ENCODE peak calls at places on chromosomes 6 and 20, in ten cellular contexts. One of them, this sample, is unnamed.

GRCh38 chr20:56460459-56460858 is 8.0 kb upstream of the RTF2 start:
- DNase-seq in heart right ventricle: no peak
- DNase-seq in caudate nucleus: no peak
- DNase-seq in sigmoid colon: no peak
- DNase-seq in effector CD4-positive, alpha-beta T cell: peak; percentile 31
- DNase-seq in NCI-H524: no peak
- DNase-seq in aorta: no peak
- DNase-seq in mucosa of gallbladder: no peak
- DNase-seq in thyroid gland: no peak
- DNase-seq in H54: no peak
- DNase-seq in this sample: no peak

GRCh38 chr6:137237413-137238170 is 18.4 kb upstream of the IFNGR1 start:
- DNase-seq in thyroid gland: peak; percentile 21
- DNase-seq in aorta: no peak
- DNase-seq in mucosa of gallbladder: no peak
- DNase-seq in sigmoid colon: no peak
- DNase-seq in NCI-H524: no peak
- DNase-seq in effector CD4-positive, alpha-beta T cell: no peak
- DNase-seq in heart right ventricle: no peak
- DNase-seq in H54: no peak
- DNase-seq in caudate nucleus: no peak
- DNase-seq in this sample: no peak

GRCh38 chr6:154169193-154169847 is 130.3 kb downstream of the OPRM1 start:
- DNase-seq in effector CD4-positive, alpha-beta T cell: no peak
- DNase-seq in heart right ventricle: no peak
- DNase-seq in NCI-H524: no peak
- DNase-seq in thyroid gland: no peak
- DNase-seq in caudate nucleus: no peak
- DNase-seq in aorta: no peak
- DNase-seq in mucosa of gallbladder: no peak
- DNase-seq in sigmoid colon: no peak
- DNase-seq in H54: no peak
- DNase-seq in this sample: no peak

GRCh38 chr6:82971877-82972460 is 93.7 kb downstream of the UBE3D start:
- DNase-seq in mucosa of gallbladder: no peak
- DNase-seq in heart right ventricle: no peak
- DNase-seq in H54: no peak
- DNase-seq in thyroid gland: no peak
- DNase-seq in effector CD4-positive, alpha-beta T cell: no peak
- DNase-seq in sigmoid colon: no peak
- DNase-seq in NCI-H524: no peak
- DNase-seq in caudate nucleus: no peak
- DNase-seq in aorta: no peak
- DNase-seq in this sample: no peak

GRCh38 chr6:45946887-45947286 is 68.8 kb downstream of the CLIC5 start:
- DNase-seq in thyroid gland: no peak
- DNase-seq in sigmoid colon: no peak
- DNase-seq in mucosa of gallbladder: no peak
- DNase-seq in heart right ventricle: no peak
- DNase-seq in effector CD4-positive, alpha-beta T cell: no peak
- DNase-seq in H54: no peak
- DNase-seq in NCI-H524: no peak
- DNase-seq in aorta: no peak
- DNase-seq in caudate nucleus: no peak
- DNase-seq in this sample: no peak

GRCh38 chr20:3082306-3082951 is 2.1 kb downstream of the AVP start:
- DNase-seq in effector CD4-positive, alpha-beta T cell: no peak
- DNase-seq in NCI-H524: no peak
- DNase-seq in thyroid gland: no peak
- DNase-seq in aorta: no peak
- DNase-seq in mucosa of gallbladder: no peak
- DNase-seq in heart right ventricle: no peak
- DNase-seq in sigmoid colon: no peak
- DNase-seq in H54: no peak
- DNase-seq in caudate nucleus: no peak
- DNase-seq in this sample: no peak

GRCh38 chr6:134345780-134346179 is 27.9 kb upstream of the SGK1 start:
- DNase-seq in NCI-H524: no peak
- DNase-seq in H54: no peak
- DNase-seq in effector CD4-positive, alpha-beta T cell: no peak
- DNase-seq in caudate nucleus: no peak
- DNase-seq in heart right ventricle: peak; percentile 71
- DNase-seq in aorta: peak; percentile 55
- DNase-seq in thyroid gland: no peak
- DNase-seq in mucosa of gallbladder: no peak
- DNase-seq in sigmoid colon: no peak
- DNase-seq in this sample: no peak

GRCh38 chr20:59765599-59766177 is 161.3 kb downstream of the PHACTR3 start:
- DNase-seq in NCI-H524: no peak
- DNase-seq in sigmoid colon: no peak
- DNase-seq in caudate nucleus: no peak
- DNase-seq in H54: no peak
- DNase-seq in aorta: no peak
- DNase-seq in heart right ventricle: no peak
- DNase-seq in mucosa of gallbladder: no peak
- DNase-seq in effector CD4-positive, alpha-beta T cell: no peak
- DNase-seq in thyroid gland: peak; percentile 8
- DNase-seq in this sample: peak; percentile 83

GRCh38 chr6:32883789-32884188 is 29.8 kb downstream of the PSMB9 start:
- DNase-seq in caudate nucleus: no peak
- DNase-seq in NCI-H524: no peak
- DNase-seq in H54: no peak
- DNase-seq in aorta: peak; percentile 69
- DNase-seq in sigmoid colon: peak; percentile 70
- DNase-seq in mucosa of gallbladder: no peak
- DNase-seq in heart right ventricle: peak; percentile 53
- DNase-seq in thyroid gland: peak; percentile 15
- DNase-seq in effector CD4-positive, alpha-beta T cell: no peak
- DNase-seq in this sample: peak; percentile 9

GRCh38 chr6:12011276-12012112 is 618 bp upstream of the HIVEP1 start:
- DNase-seq in effector CD4-positive, alpha-beta T cell: peak; percentile 95
- DNase-seq in heart right ventricle: peak; percentile 98
- DNase-seq in mucosa of gallbladder: peak; percentile 98
- DNase-seq in thyroid gland: peak; percentile 99
- DNase-seq in H54: peak; percentile 96
- DNase-seq in sigmoid colon: peak; percentile 99
- DNase-seq in caudate nucleus: peak; percentile 90
- DNase-seq in NCI-H524: peak; percentile 86
- DNase-seq in aorta: peak; percentile 99
- DNase-seq in this sample: peak; percentile 93

GRCh38 chr6:139695361-139695760 is 320.9 kb upstream of the CITED2 start:
- DNase-seq in aorta: no peak
- DNase-seq in mucosa of gallbladder: no peak
- DNase-seq in heart right ventricle: no peak
- DNase-seq in NCI-H524: no peak
- DNase-seq in H54: no peak
- DNase-seq in caudate nucleus: no peak
- DNase-seq in effector CD4-positive, alpha-beta T cell: no peak
- DNase-seq in sigmoid colon: no peak
- DNase-seq in thyroid gland: no peak
- DNase-seq in this sample: no peak

GRCh38 chr6:1424306-1424927 is 35.0 kb downstream of the FOXF2 start:
- DNase-seq in heart right ventricle: peak; percentile 33
- DNase-seq in mucosa of gallbladder: peak; percentile 58
- DNase-seq in H54: peak; percentile 53
- DNase-seq in effector CD4-positive, alpha-beta T cell: no peak
- DNase-seq in caudate nucleus: no peak
- DNase-seq in thyroid gland: peak; percentile 54
- DNase-seq in aorta: no peak
- DNase-seq in NCI-H524: peak; percentile 31
- DNase-seq in sigmoid colon: peak; percentile 75
- DNase-seq in this sample: peak; percentile 11

GRCh38 chr20:48930035-48930434 is 8.5 kb downstream of the ARFGEF2 start:
- DNase-seq in thyroid gland: no peak
- DNase-seq in NCI-H524: no peak
- DNase-seq in aorta: no peak
- DNase-seq in caudate nucleus: no peak
- DNase-seq in mucosa of gallbladder: no peak
- DNase-seq in effector CD4-positive, alpha-beta T cell: no peak
- DNase-seq in H54: no peak
- DNase-seq in sigmoid colon: no peak
- DNase-seq in heart right ventricle: no peak
- DNase-seq in this sample: no peak

GRCh38 chr6:43773050-43773956 is 3.3 kb downstream of the VEGFA start:
- DNase-seq in aorta: peak; percentile 64
- DNase-seq in thyroid gland: peak; percentile 62
- DNase-seq in mucosa of gallbladder: peak; percentile 58
- DNase-seq in heart right ventricle: peak; percentile 70
- DNase-seq in effector CD4-positive, alpha-beta T cell: peak; percentile 32
- DNase-seq in caudate nucleus: no peak
- DNase-seq in sigmoid colon: peak; percentile 75
- DNase-seq in H54: peak; percentile 96
- DNase-seq in NCI-H524: peak; percentile 17
- DNase-seq in this sample: peak; percentile 72

GRCh38 chr6:31737315-31738047 is 1.2 kb upstream of the CLIC1 start:
- DNase-seq in heart right ventricle: peak; percentile 23
- DNase-seq in caudate nucleus: no peak
- DNase-seq in effector CD4-positive, alpha-beta T cell: no peak
- DNase-seq in mucosa of gallbladder: no peak
- DNase-seq in aorta: no peak
- DNase-seq in H54: no peak
- DNase-seq in NCI-H524: no peak
- DNase-seq in sigmoid colon: no peak
- DNase-seq in thyroid gland: no peak
- DNase-seq in this sample: peak; percentile 66

GRCh38 chr20:50276119-50277063 is 85.8 kb downstream of the CEBPB start:
- DNase-seq in caudate nucleus: no peak
- DNase-seq in heart right ventricle: no peak
- DNase-seq in H54: no peak
- DNase-seq in NCI-H524: no peak
- DNase-seq in mucosa of gallbladder: no peak
- DNase-seq in thyroid gland: no peak
- DNase-seq in effector CD4-positive, alpha-beta T cell: no peak
- DNase-seq in aorta: peak; percentile 73
- DNase-seq in sigmoid colon: peak; percentile 73
- DNase-seq in this sample: no peak

GRCh38 chr6:83685481-83685880 is 23.4 kb downstream of the SNAP91 start:
- DNase-seq in mucosa of gallbladder: no peak
- DNase-seq in NCI-H524: no peak
- DNase-seq in caudate nucleus: no peak
- DNase-seq in effector CD4-positive, alpha-beta T cell: no peak
- DNase-seq in thyroid gland: no peak
- DNase-seq in heart right ventricle: no peak
- DNase-seq in aorta: no peak
- DNase-seq in H54: no peak
- DNase-seq in sigmoid colon: no peak
- DNase-seq in this sample: no peak

GRCh38 chr20:49452011-49452482 is 30.4 kb downstream of the KCNB1 start:
- DNase-seq in aorta: peak; percentile 59
- DNase-seq in thyroid gland: no peak
- DNase-seq in caudate nucleus: peak; percentile 44
- DNase-seq in H54: peak; percentile 54
- DNase-seq in effector CD4-positive, alpha-beta T cell: no peak
- DNase-seq in NCI-H524: no peak
- DNase-seq in heart right ventricle: peak; percentile 77
- DNase-seq in sigmoid colon: peak; percentile 82
- DNase-seq in mucosa of gallbladder: no peak
- DNase-seq in this sample: no peak

GRCh38 chr6:2028457-2029038 is 216.9 kb downstream of the GMDS start:
- DNase-seq in caudate nucleus: no peak
- DNase-seq in thyroid gland: no peak
- DNase-seq in heart right ventricle: no peak
- DNase-seq in sigmoid colon: no peak
- DNase-seq in mucosa of gallbladder: no peak
- DNase-seq in NCI-H524: no peak
- DNase-seq in aorta: no peak
- DNase-seq in effector CD4-positive, alpha-beta T cell: no peak
- DNase-seq in H54: no peak
- DNase-seq in this sample: no peak

GRCh38 chr20:41889125-41889870 is 271.1 kb upstream of the CHD6 start:
- DNase-seq in NCI-H524: peak; percentile 69
- DNase-seq in H54: no peak
- DNase-seq in aorta: no peak
- DNase-seq in caudate nucleus: no peak
- DNase-seq in mucosa of gallbladder: peak; percentile 42
- DNase-seq in heart right ventricle: no peak
- DNase-seq in sigmoid colon: no peak
- DNase-seq in thyroid gland: no peak
- DNase-seq in effector CD4-positive, alpha-beta T cell: no peak
- DNase-seq in this sample: peak; percentile 62

GRCh38 chr6:41659935-41660334 is 21.7 kb downstream of the MDFI start:
- DNase-seq in thyroid gland: no peak
- DNase-seq in caudate nucleus: no peak
- DNase-seq in effector CD4-positive, alpha-beta T cell: no peak
- DNase-seq in heart right ventricle: no peak
- DNase-seq in H54: no peak
- DNase-seq in mucosa of gallbladder: no peak
- DNase-seq in sigmoid colon: no peak
- DNase-seq in NCI-H524: no peak
- DNase-seq in aorta: peak; percentile 14
- DNase-seq in this sample: no peak

GRCh38 chr6:10194816-10195639 is 219.8 kb downstream of the TFAP2A start:
- DNase-seq in caudate nucleus: no peak
- DNase-seq in heart right ventricle: no peak
- DNase-seq in H54: no peak
- DNase-seq in sigmoid colon: no peak
- DNase-seq in effector CD4-positive, alpha-beta T cell: no peak
- DNase-seq in thyroid gland: no peak
- DNase-seq in aorta: no peak
- DNase-seq in mucosa of gallbladder: no peak
- DNase-seq in NCI-H524: no peak
- DNase-seq in this sample: no peak

GRCh38 chr6:118574051-118574865 is 26.2 kb downstream of the PLN start:
- DNase-seq in aorta: no peak
- DNase-seq in effector CD4-positive, alpha-beta T cell: no peak
- DNase-seq in H54: no peak
- DNase-seq in sigmoid colon: no peak
- DNase-seq in NCI-H524: no peak
- DNase-seq in mucosa of gallbladder: no peak
- DNase-seq in heart right ventricle: no peak
- DNase-seq in thyroid gland: no peak
- DNase-seq in caudate nucleus: no peak
- DNase-seq in this sample: no peak

This sample was measured in SJCRH30.